ENCODE peak calls at places on chromosomes 5 and 9, in nine cellular contexts. One of them, this sample, is unnamed.

GRCh38 chr5:112696786-112697185 is 40.9 kb upstream of the APC start:
- DNase-seq in psoas muscle: no peak
- DNase-seq in AG10803: no peak
- DNase-seq in A549: no peak
- DNase-seq in PC-9: no peak
- DNase-seq in hepatocyte: no peak
- DNase-seq in astrocyte of the spinal cord: no peak
- DNase-seq in IMR-90: no peak
- DNase-seq in bronchial epithelial cell: no peak
- DNase-seq in this sample: no peak

GRCh38 chr9:35164711-35165110 is 2.9 kb downstream of the UNC13B start:
- DNase-seq in psoas muscle: no peak
- DNase-seq in AG10803: peak
- DNase-seq in A549: no peak
- DNase-seq in PC-9: no peak
- DNase-seq in hepatocyte: no peak
- DNase-seq in astrocyte of the spinal cord: peak
- DNase-seq in IMR-90: peak
- DNase-seq in bronchial epithelial cell: peak
- DNase-seq in this sample: no peak

GRCh38 chr9:115614931-115615401 is 497.0 kb upstream of the TNC start:
- DNase-seq in psoas muscle: no peak
- DNase-seq in AG10803: no peak
- DNase-seq in A549: peak
- DNase-seq in PC-9: no peak
- DNase-seq in hepatocyte: no peak
- DNase-seq in astrocyte of the spinal cord: no peak
- DNase-seq in IMR-90: peak
- DNase-seq in bronchial epithelial cell: peak
- DNase-seq in this sample: no peak

GRCh38 chr5:124259017-124259416 is 487.4 kb downstream of the ZNF608 start:
- DNase-seq in psoas muscle: no peak
- DNase-seq in AG10803: no peak
- DNase-seq in A549: no peak
- DNase-seq in PC-9: peak
- DNase-seq in hepatocyte: no peak
- DNase-seq in astrocyte of the spinal cord: no peak
- DNase-seq in IMR-90: no peak
- DNase-seq in bronchial epithelial cell: no peak
- DNase-seq in this sample: no peak

GRCh38 chr9:75085640-75086039 is 2.3 kb downstream of the NMRK1 start:
- DNase-seq in psoas muscle: no peak
- DNase-seq in AG10803: no peak
- DNase-seq in A549: no peak
- DNase-seq in PC-9: no peak
- DNase-seq in hepatocyte: no peak
- DNase-seq in astrocyte of the spinal cord: no peak
- DNase-seq in IMR-90: no peak
- DNase-seq in bronchial epithelial cell: peak
- DNase-seq in this sample: no peak

GRCh38 chr5:58980890-58981289 is 398.0 kb downstream of the RAB3C start:
- DNase-seq in psoas muscle: no peak
- DNase-seq in AG10803: no peak
- DNase-seq in A549: no peak
- DNase-seq in PC-9: no peak
- DNase-seq in hepatocyte: no peak
- DNase-seq in astrocyte of the spinal cord: no peak
- DNase-seq in IMR-90: no peak
- DNase-seq in bronchial epithelial cell: no peak
- DNase-seq in this sample: no peak

GRCh38 chr5:123511290-123511647 is 708 bp upstream of the CSNK1G3 start:
- DNase-seq in psoas muscle: no peak
- DNase-seq in AG10803: peak
- DNase-seq in A549: no peak
- DNase-seq in PC-9: no peak
- DNase-seq in hepatocyte: peak
- DNase-seq in astrocyte of the spinal cord: peak
- DNase-seq in IMR-90: peak
- DNase-seq in bronchial epithelial cell: peak
- DNase-seq in this sample: no peak

GRCh38 chr9:472676-473075 is 258.0 kb downstream of the DOCK8 start:
- DNase-seq in psoas muscle: no peak
- DNase-seq in AG10803: no peak
- DNase-seq in A549: no peak
- DNase-seq in PC-9: no peak
- DNase-seq in hepatocyte: no peak
- DNase-seq in astrocyte of the spinal cord: no peak
- DNase-seq in IMR-90: no peak
- DNase-seq in bronchial epithelial cell: peak
- DNase-seq in this sample: no peak

GRCh38 chr5:66248874-66249273 is 104.8 kb downstream of the SREK1 start:
- DNase-seq in psoas muscle: no peak
- DNase-seq in AG10803: no peak
- DNase-seq in A549: no peak
- DNase-seq in PC-9: no peak
- DNase-seq in hepatocyte: no peak
- DNase-seq in astrocyte of the spinal cord: no peak
- DNase-seq in IMR-90: no peak
- DNase-seq in bronchial epithelial cell: peak
- DNase-seq in this sample: no peak

GRCh38 chr5:130189961-130190360 is 285.7 kb downstream of the CHSY3 start:
- DNase-seq in psoas muscle: no peak
- DNase-seq in AG10803: no peak
- DNase-seq in A549: no peak
- DNase-seq in PC-9: peak
- DNase-seq in hepatocyte: no peak
- DNase-seq in astrocyte of the spinal cord: no peak
- DNase-seq in IMR-90: no peak
- DNase-seq in bronchial epithelial cell: peak
- DNase-seq in this sample: no peak

GRCh38 chr5:167375125-167375524 is 916.3 kb upstream of the WWC1 start:
- DNase-seq in psoas muscle: no peak
- DNase-seq in AG10803: no peak
- DNase-seq in A549: no peak
- DNase-seq in PC-9: no peak
- DNase-seq in hepatocyte: no peak
- DNase-seq in astrocyte of the spinal cord: no peak
- DNase-seq in IMR-90: no peak
- DNase-seq in bronchial epithelial cell: no peak
- DNase-seq in this sample: no peak

GRCh38 chr5:168219515-168220410 is 71.7 kb upstream of the WWC1 start:
- DNase-seq in psoas muscle: no peak
- DNase-seq in AG10803: peak
- DNase-seq in A549: peak
- DNase-seq in PC-9: peak
- DNase-seq in hepatocyte: peak
- DNase-seq in astrocyte of the spinal cord: peak
- DNase-seq in IMR-90: peak
- DNase-seq in bronchial epithelial cell: peak
- DNase-seq in this sample: peak

GRCh38 chr5:153504726-153505125 is 14.3 kb downstream of the GRIA1 start:
- DNase-seq in psoas muscle: no peak
- DNase-seq in AG10803: no peak
- DNase-seq in A549: no peak
- DNase-seq in PC-9: no peak
- DNase-seq in hepatocyte: no peak
- DNase-seq in astrocyte of the spinal cord: no peak
- DNase-seq in IMR-90: no peak
- DNase-seq in bronchial epithelial cell: no peak
- DNase-seq in this sample: no peak

GRCh38 chr5:140642718-140643117 is 3.5 kb downstream of the TMCO6 start:
- DNase-seq in psoas muscle: no peak
- DNase-seq in AG10803: peak
- DNase-seq in A549: no peak
- DNase-seq in PC-9: no peak
- DNase-seq in hepatocyte: no peak
- DNase-seq in astrocyte of the spinal cord: peak
- DNase-seq in IMR-90: peak
- DNase-seq in bronchial epithelial cell: no peak
- DNase-seq in this sample: no peak

GRCh38 chr9:129761901-129762359 is 9.1 kb upstream of the PTGES start:
- DNase-seq in psoas muscle: no peak
- DNase-seq in AG10803: peak
- DNase-seq in A549: peak
- DNase-seq in PC-9: peak
- DNase-seq in hepatocyte: no peak
- DNase-seq in astrocyte of the spinal cord: peak
- DNase-seq in IMR-90: peak
- DNase-seq in bronchial epithelial cell: peak
- DNase-seq in this sample: no peak

GRCh38 chr9:1890806-1891205 is 124.3 kb upstream of the SMARCA2 start:
- DNase-seq in psoas muscle: no peak
- DNase-seq in AG10803: no peak
- DNase-seq in A549: no peak
- DNase-seq in PC-9: no peak
- DNase-seq in hepatocyte: no peak
- DNase-seq in astrocyte of the spinal cord: no peak
- DNase-seq in IMR-90: peak
- DNase-seq in bronchial epithelial cell: no peak
- DNase-seq in this sample: no peak

GRCh38 chr5:6712582-6713273 is 504 bp upstream of the TENT4A start:
- DNase-seq in psoas muscle: peak
- DNase-seq in AG10803: peak
- DNase-seq in A549: peak
- DNase-seq in PC-9: peak
- DNase-seq in hepatocyte: peak
- DNase-seq in astrocyte of the spinal cord: peak
- DNase-seq in IMR-90: peak
- DNase-seq in bronchial epithelial cell: peak
- DNase-seq in this sample: peak

GRCh38 chr9:71487046-71487445 is 281.3 kb downstream of the CEMIP2 start:
- DNase-seq in psoas muscle: no peak
- DNase-seq in AG10803: peak
- DNase-seq in A549: peak
- DNase-seq in PC-9: no peak
- DNase-seq in hepatocyte: peak
- DNase-seq in astrocyte of the spinal cord: no peak
- DNase-seq in IMR-90: no peak
- DNase-seq in bronchial epithelial cell: no peak
- DNase-seq in this sample: no peak

DNA sequence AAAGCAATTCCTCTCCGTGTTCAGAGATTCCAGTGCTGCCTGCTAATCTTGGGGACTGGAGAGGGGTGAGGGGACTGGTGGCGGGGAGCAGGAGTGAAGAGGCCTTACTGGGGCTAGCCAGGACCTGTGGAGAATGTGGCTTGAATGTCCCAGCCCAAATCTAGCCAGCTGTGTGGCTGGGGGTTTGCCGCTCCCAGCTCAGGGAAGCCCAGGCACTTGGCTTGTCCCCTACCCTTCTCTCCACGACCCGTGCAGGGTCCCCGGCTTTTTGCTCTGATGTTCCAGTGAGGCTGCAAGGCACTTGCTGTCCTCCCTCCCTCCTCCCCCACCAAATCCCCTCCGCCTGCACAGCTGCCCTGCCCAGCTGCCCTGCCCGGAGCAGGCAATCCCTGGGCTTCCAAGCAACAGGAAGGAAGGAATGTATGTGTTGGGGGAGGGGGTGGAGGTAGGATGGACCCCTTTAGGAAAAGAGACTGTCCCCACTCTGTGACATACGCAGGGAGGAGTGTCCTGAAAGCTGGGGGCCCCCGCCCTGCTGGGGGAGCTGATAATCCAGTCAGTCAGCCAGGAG is 2.6 kb downstream of the N4BP3 start:
- DNase-seq in psoas muscle: no peak
- DNase-seq in AG10803: no peak
- DNase-seq in A549: no peak
- DNase-seq in PC-9: no peak
- DNase-seq in hepatocyte: no peak
- DNase-seq in astrocyte of the spinal cord: no peak
- DNase-seq in IMR-90: no peak
- DNase-seq in bronchial epithelial cell: no peak
- DNase-seq in this sample: no peak
- H3K4me3 ChIP-seq in psoas muscle: peak
- H3K4me3 ChIP-seq in AG10803: no peak
- H3K4me3 ChIP-seq in A549: no peak
- H3K4me3 ChIP-seq in PC-9: no peak
- H3K4me3 ChIP-seq in hepatocyte: no peak
- H3K4me3 ChIP-seq in astrocyte of the spinal cord: no peak
- H3K4me3 ChIP-seq in IMR-90: no peak
- H3K4me3 ChIP-seq in bronchial epithelial cell: no peak
- H3K4me3 ChIP-seq in this sample: no peak

DNA sequence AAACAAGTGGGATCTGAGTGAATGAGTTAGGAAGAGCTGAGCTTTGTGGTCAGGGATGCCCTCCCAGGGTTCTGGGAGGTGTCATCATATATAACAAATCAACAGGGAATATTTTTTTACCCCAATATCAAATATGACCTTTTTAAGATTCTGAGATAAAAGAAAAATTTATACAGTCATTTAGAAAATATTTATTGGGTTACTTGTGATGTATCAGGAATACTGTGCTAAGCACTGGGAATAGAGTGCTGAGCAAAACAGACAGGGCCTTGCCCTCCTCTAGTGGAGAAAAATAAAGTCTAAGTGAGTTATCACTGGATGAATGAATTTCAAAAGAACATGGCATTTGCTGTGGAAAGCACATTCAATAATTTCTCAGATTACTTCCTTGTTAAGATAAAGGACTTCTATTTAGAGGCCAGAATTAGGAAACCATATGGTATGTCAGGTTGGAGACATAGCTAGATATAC is 102.9 kb downstream of the BOD1 start:
- DNase-seq in psoas muscle: no peak
- DNase-seq in AG10803: peak
- DNase-seq in A549: peak
- DNase-seq in PC-9: no peak
- DNase-seq in hepatocyte: no peak
- DNase-seq in astrocyte of the spinal cord: peak
- DNase-seq in IMR-90: peak
- DNase-seq in bronchial epithelial cell: no peak
- DNase-seq in this sample: no peak
- TF ChIP-seq CTCF in psoas muscle: no peak
- TF ChIP-seq CTCF in AG10803: peak
- TF ChIP-seq CTCF in A549: no peak
- TF ChIP-seq CTCF in PC-9: no peak
- TF ChIP-seq CTCF in hepatocyte: no peak
- TF ChIP-seq CTCF in astrocyte of the spinal cord: peak
- TF ChIP-seq CTCF in IMR-90: peak
- TF ChIP-seq CTCF in bronchial epithelial cell: no peak
- TF ChIP-seq CTCF in this sample: no peak

GRCh38 chr9:32572900-32573523 is at the start of gene NDUFB6:
- DNase-seq in psoas muscle: peak
- DNase-seq in AG10803: peak
- DNase-seq in A549: peak
- DNase-seq in PC-9: peak
- DNase-seq in hepatocyte: peak
- DNase-seq in astrocyte of the spinal cord: peak
- DNase-seq in IMR-90: peak
- DNase-seq in bronchial epithelial cell: peak
- DNase-seq in this sample: peak
- H3K4me3 ChIP-seq in psoas muscle: peak
- H3K4me3 ChIP-seq in AG10803: peak
- H3K4me3 ChIP-seq in A549: peak
- H3K4me3 ChIP-seq in PC-9: peak
- H3K4me3 ChIP-seq in hepatocyte: peak
- H3K4me3 ChIP-seq in astrocyte of the spinal cord: peak
- H3K4me3 ChIP-seq in IMR-90: peak
- H3K4me3 ChIP-seq in bronchial epithelial cell: peak
- H3K4me3 ChIP-seq in this sample: peak

DNA sequence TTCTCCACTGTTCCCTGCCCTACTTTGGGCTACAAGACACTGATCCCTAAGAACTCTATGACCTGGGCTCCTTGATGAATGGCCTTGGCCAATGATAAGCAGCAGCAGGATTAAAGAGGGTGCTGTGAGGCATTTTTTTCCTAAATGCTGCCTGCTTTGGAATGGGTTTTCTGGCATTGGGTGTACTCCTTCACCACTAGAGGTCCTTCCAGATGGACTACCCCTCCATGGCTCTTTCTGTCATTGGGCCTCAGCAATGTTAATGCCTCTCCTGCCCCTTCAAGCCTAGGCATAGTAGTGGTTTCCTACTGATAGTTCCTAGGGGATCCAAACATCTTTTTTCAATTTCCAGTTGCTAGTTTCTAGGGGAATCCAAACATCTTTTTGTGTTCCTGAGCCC is 319.3 kb upstream of the RPS23 start:
- DNase-seq in psoas muscle: no peak
- DNase-seq in AG10803: no peak
- DNase-seq in A549: peak
- DNase-seq in PC-9: no peak
- DNase-seq in hepatocyte: no peak
- DNase-seq in astrocyte of the spinal cord: no peak
- DNase-seq in IMR-90: no peak
- DNase-seq in bronchial epithelial cell: no peak
- DNase-seq in this sample: no peak
- TF ChIP-seq CTCF in psoas muscle: no peak
- TF ChIP-seq CTCF in AG10803: peak
- TF ChIP-seq CTCF in A549: no peak
- TF ChIP-seq CTCF in PC-9: no peak
- TF ChIP-seq CTCF in hepatocyte: no peak
- TF ChIP-seq CTCF in astrocyte of the spinal cord: peak
- TF ChIP-seq CTCF in IMR-90: no peak
- TF ChIP-seq CTCF in bronchial epithelial cell: peak
- TF ChIP-seq CTCF in this sample: peak